ENCODE peak calls at places on chromosome 11, in four cellular contexts. V is activated B cell treated with CpG ODN at 0.5 μM for 24 hours, A is PC-3, U is sigmoid colon. O is an unnamed sample.

GRCh38 chr11:93585758-93586157 is 42.6 kb upstream of the SMCO4 start:
- DNase-seq in V (no peak), A (peak; percentile 66), U (no peak), O (no peak)

GRCh38 chr11:54558407-54558806 is 45.4 kb downstream of the OR4C46 start:
- DNase-seq in V (no peak), A (no peak), U (no peak), O (no peak)

GRCh38 chr11:57248780-57249383 is 11.8 kb upstream of the APLNR start:
- DNase-seq in V (no peak), A (peak; percentile 69), U (peak; percentile 79), O (no peak)

GRCh38 chr11:27660171-27660570 is 40.1 kb downstream of the BDNF start:
- DNase-seq in V (no peak), A (no peak), U (no peak), O (no peak)

GRCh38 chr11:57214087-57214395 is 23.0 kb downstream of the APLNR start:
- DNase-seq in V (no peak), A (no peak), U (no peak), O (no peak)

GRCh38 chr11:87501388-87501787 is 463.7 kb downstream of the TMEM135 start:
- DNase-seq in V (no peak), A (no peak), U (no peak), O (no peak)

GRCh38 chr11:44096360-44097188 is 1.1 kb downstream of the EXT2 start:
- DNase-seq in V (no peak), A (peak; percentile 76), U (no peak), O (no peak)

GRCh38 chr11:134289789-134290188 is 13.6 kb downstream of the GLB1L3 start:
- DNase-seq in V (no peak), A (no peak), U (no peak), O (no peak)

GRCh38 chr11:86473991-86474833 is 99.5 kb downstream of the CCDC81 start:
- DNase-seq in V (no peak), A (peak; percentile 77), U (no peak), O (no peak)

GRCh38 chr11:1597331-1597741 is 758 bp downstream of the KRTAP5-2 start:
- DNase-seq in V (no peak), A (peak; percentile 6), U (no peak), O (no peak)

GRCh38 chr11:114036156-114036811 is 23.2 kb upstream of the ZBTB16 start:
- DNase-seq in V (peak; percentile 37), A (peak; percentile 79), U (peak; percentile 95), O (no peak)

GRCh38 chr11:124762624-124763155 is 600 bp upstream of the ESAM start:
- DNase-seq in V (no peak), A (peak; percentile 37), U (no peak), O (no peak)

GRCh38 chr11:21511835-21512440 is 680.9 kb upstream of the ANO5 start:
- DNase-seq in V (no peak), A (peak; percentile 39), U (no peak), O (peak; percentile 13)

GRCh38 chr11:117319214-117319840 is 3.3 kb upstream of the BACE1 start:
- DNase-seq in V (no peak), A (no peak), U (peak; percentile 4), O (no peak)

GRCh38 chr11:3944198-3944597 is 88.7 kb downstream of the STIM1 start:
- DNase-seq in V (no peak), A (no peak), U (no peak), O (no peak)

GRCh38 chr11:133403900-133404299 is 128.4 kb downstream of the OPCML start:
- DNase-seq in V (no peak), A (no peak), U (no peak), O (no peak)

GRCh38 chr11:17600316-17601205 is 53.5 kb downstream of the OTOG start:
- DNase-seq in V (peak; percentile 10), A (no peak), U (peak; percentile 56), O (no peak)

GRCh38 chr11:47539681-47540039 is 13.3 kb downstream of the CELF1 start:
- DNase-seq in V (no peak), A (no peak), U (no peak), O (no peak)

GRCh38 chr11:45676522-45677095 is 11.2 kb upstream of the CHST1 start:
- DNase-seq in V (no peak), A (no peak), U (peak; percentile 39), O (no peak)

GRCh38 chr11:22787565-22788162 is 41.9 kb downstream of the SVIP start:
- DNase-seq in V (no peak), A (peak; percentile 53), U (no peak), O (no peak)

GRCh38 chr11:129283141-129283540 is 91.0 kb upstream of the ARHGAP32 start:
- DNase-seq in V (no peak), A (peak; percentile 90), U (no peak), O (no peak)

GRCh38 chr11:128451651-128452470 is 135.5 kb downstream of the ETS1 start:
- DNase-seq in V (no peak), A (no peak), U (peak; percentile 81), O (no peak)

GRCh38 chr11:44348721-44349120 is 38.8 kb upstream of the ALX4 start:
- DNase-seq in V (no peak), A (no peak), U (no peak), O (no peak)

GRCh38 chr11:120073196-120073595 is 64.7 kb downstream of the TRIM29 start:
- DNase-seq in V (no peak), A (no peak), U (no peak), O (no peak)

GRCh38 chr11:69640260-69640994 is 529 bp upstream of the CCND1 start:
- DNase-seq in V (no peak), A (peak; percentile 35), U (peak; percentile 66), O (no peak)

GRCh38 chr11:108199446-108200321 is 22.8 kb downstream of the NPAT start:
- DNase-seq in V (no peak), A (peak; percentile 53), U (no peak), O (no peak)

GRCh38 chr11:69278091-69278867 is 15.7 kb upstream of the MYEOV start:
- DNase-seq in V (no peak), A (peak; percentile 92), U (no peak), O (no peak)

GRCh38 chr11:71580057-71581003 is 2.3 kb downstream of the KRTAP5-11 start:
- DNase-seq in V (no peak), A (peak; percentile 88), U (peak; percentile 76), O (no peak)

GRCh38 chr11:128206476-128206875 is 380.9 kb downstream of the ETS1 start:
- DNase-seq in V (no peak), A (no peak), U (no peak), O (no peak)

GRCh38 chr11:111841370-111842053 is 29.9 kb downstream of the ALG9 start:
- DNase-seq in V (peak; percentile 69), A (peak; percentile 92), U (peak; percentile 94), O (peak; percentile 45)

GRCh38 chr11:24161587-24161986 is 335.3 kb upstream of the LUZP2 start:
- DNase-seq in V (no peak), A (no peak), U (no peak), O (no peak)

GRCh38 chr11:62792193-62792575 is 378 bp upstream of the TMEM223 start:
- DNase-seq in V (no peak), A (no peak), U (peak; percentile 81), O (no peak)

GRCh38 chr11:109747839-109748238 is 325.8 kb downstream of the C11orf87 start:
- DNase-seq in V (no peak), A (peak; percentile 45), U (no peak), O (no peak)

GRCh38 chr11:107756553-107756952 is 44.7 kb upstream of the SLN start:
- DNase-seq in V (no peak), A (no peak), U (no peak), O (no peak)

GRCh38 chr11:71298761-71299181 is 46.4 kb upstream of the SHANK2 start:
- DNase-seq in V (no peak), A (no peak), U (peak; percentile 55), O (no peak)

GRCh38 chr11:8564526-8564925 is 29.5 kb downstream of the STK33 start:
- DNase-seq in V (no peak), A (no peak), U (no peak), O (no peak)
- TF ChIP-seq CTCF in V (no peak), A (peak; percentile 35), U (no peak), O (no peak)

GRCh38 chr11:12653729-12654128 is 20.5 kb upstream of the TEAD1 start:
- DNase-seq in V (no peak), A (peak; percentile 51), U (no peak), O (no peak)
- TF ChIP-seq CTCF in V (no peak), A (peak; percentile 14), U (no peak), O (no peak)

GRCh38 chr11:92224394-92225205 is at the start of gene FAT3:
- DNase-seq in V (no peak), A (no peak), U (peak; percentile 68), O (no peak)
- TF ChIP-seq CTCF in V (no peak), A (no peak), U (no peak), O (no peak)

DNA sequence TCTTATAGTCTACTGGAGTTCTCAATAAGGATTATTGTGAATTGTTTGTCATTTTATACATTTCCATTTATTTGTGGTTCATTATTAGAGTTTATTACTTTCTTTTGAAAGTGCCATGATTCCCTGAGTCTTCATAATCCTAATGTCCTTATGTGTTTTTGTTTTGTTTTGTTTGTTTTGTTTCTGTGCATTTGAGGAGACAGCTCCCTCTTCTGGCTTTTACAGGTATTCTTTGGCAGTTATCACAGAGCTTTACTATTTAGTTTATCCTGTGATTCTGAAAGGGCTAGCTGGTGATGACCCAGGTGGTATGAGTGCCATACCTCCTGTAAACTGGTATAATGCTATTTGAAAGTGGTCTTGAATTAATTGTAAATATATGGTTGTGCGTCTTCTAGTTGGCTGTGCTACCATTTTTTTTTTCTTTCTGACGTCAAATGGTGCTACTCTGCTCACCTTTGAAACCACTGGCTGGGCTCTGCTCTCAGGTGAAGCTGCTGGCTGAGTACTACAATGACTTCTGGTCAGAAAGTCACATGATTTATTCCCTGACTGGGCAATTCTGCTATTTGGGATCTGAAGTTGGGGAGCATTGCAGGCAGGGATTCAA is 751.2 kb downstream of the JRKL start:
- DNase-seq in V (no peak), A (peak; percentile 43), U (no peak), O (no peak)
- TF ChIP-seq CTCF in V (no peak), A (peak; percentile 81), U (no peak), O (peak; percentile 22)

DNA sequence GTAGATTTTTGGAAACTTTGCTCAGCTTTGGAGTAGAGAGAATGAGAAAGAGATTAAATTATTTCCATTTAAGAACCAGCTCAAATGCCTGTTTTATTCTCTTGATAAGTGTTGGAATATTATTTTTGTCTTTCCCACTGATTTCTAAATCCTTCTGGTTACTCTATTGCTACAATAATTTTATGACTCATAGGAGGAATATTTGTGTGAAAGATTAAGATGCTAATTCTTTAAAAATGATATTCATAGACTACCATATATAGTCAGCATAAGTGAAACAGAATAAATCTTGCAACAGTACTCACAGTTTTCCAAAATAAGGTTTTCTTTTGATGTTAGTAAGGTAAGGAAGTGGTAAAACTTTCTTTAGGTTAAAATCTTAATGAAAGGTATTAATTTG is 60.9 kb downstream of the YAP1 start:
- DNase-seq in V (no peak), A (peak; percentile 84), U (no peak), O (no peak)
- TF ChIP-seq CTCF in V (no peak), A (no peak), U (no peak), O (no peak)

DNA sequence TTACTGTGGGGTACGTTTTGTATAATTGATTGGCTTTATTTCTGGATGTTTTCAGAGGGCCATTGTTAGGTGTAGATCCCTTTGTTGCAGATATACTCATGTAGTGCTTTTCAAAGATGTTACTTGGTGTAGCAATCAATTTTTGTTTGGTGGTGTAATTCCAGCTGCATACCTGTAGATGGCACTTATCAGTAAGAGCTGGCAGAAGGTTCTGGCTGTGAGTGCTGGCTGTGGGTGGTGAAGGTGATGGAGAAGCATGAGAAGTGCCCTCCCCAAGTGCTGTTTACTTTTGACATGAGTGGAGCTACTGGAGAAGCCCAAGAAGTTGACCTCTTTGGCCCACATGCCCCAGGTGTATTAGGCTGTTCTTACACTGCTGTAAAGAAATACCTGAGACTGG is 1074.9 kb downstream of the FAM181B start:
- DNase-seq in V (no peak), A (peak; percentile 38), U (no peak), O (no peak)
- TF ChIP-seq CTCF in V (no peak), A (peak; percentile 60), U (no peak), O (peak; percentile 35)